ENCODE peak calls at places on chromosomes 7 and 10, in five cellular contexts. R is HepG2, U is HCT116, D is K562, X is GM12878. A is an unnamed sample.
A peak's percentile ranks its signal among the peaks of the same experiment; 100 is the strongest.

GRCh38 chr10:87058171-87058570 is 36.5 kb downstream of the GLUD1 start:
- DNase-seq in R (no peak), U (no peak), D (no peak), X (no peak), A (no peak)

GRCh38 chr10:37780536-37780935 is 76.9 kb downstream of the ZNF248 start:
- DNase-seq in R (no peak), U (no peak), D (no peak), X (no peak), A (no peak)

GRCh38 chr10:69004821-69005220 is 16.2 kb downstream of the KIFBP start:
- DNase-seq in R (peak; percentile 17), U (peak; percentile 18), D (peak; percentile 56), X (no peak), A (no peak)

GRCh38 chr10:104323721-104324686 is 14.3 kb downstream of the ITPRIP start:
- DNase-seq in R (no peak), U (no peak), D (no peak), X (no peak), A (no peak)

GRCh38 chr7:25262586-25262985 is 34.3 kb upstream of the NPVF start:
- DNase-seq in R (no peak), U (no peak), D (no peak), X (no peak), A (no peak)

GRCh38 chr10:70879244-70879643 is 9.1 kb downstream of the PCBD1 start:
- DNase-seq in R (no peak), U (no peak), D (no peak), X (no peak), A (no peak)

GRCh38 chr7:55792048-55792447 is 70.5 kb downstream of the SEPTIN14 start:
- DNase-seq in R (no peak), U (no peak), D (no peak), X (no peak), A (no peak)

GRCh38 chr7:77822269-77822668 is 23.7 kb downstream of the PHTF2 start:
- DNase-seq in R (no peak), U (no peak), D (peak; percentile 92), X (no peak), A (no peak)

GRCh38 chr7:81725496-81726117 is 44.2 kb downstream of the HGF start:
- DNase-seq in R (no peak), U (no peak), D (no peak), X (no peak), A (no peak)

GRCh38 chr10:122181901-122182799 is 88.9 kb upstream of the BTBD16 start:
- DNase-seq in R (no peak), U (peak; percentile 8), D (no peak), X (no peak), A (no peak)

GRCh38 chr7:45146531-45147379 is 10.8 kb upstream of the RAMP3 start:
- DNase-seq in R (no peak), U (no peak), D (peak; percentile 37), X (no peak), A (no peak)

GRCh38 chr10:28328346-28328745 is 25.5 kb upstream of the MPP7 start:
- DNase-seq in R (no peak), U (no peak), D (no peak), X (no peak), A (no peak)

GRCh38 chr7:85111761-85112160 is 75.1 kb downstream of the SEMA3D start:
- DNase-seq in R (no peak), U (no peak), D (no peak), X (no peak), A (no peak)

GRCh38 chr10:1213252-1213651 is 157.1 kb downstream of the WDR37 start:
- DNase-seq in R (no peak), U (no peak), D (no peak), X (no peak), A (no peak)

GRCh38 chr10:127013251-127013656 is 108.0 kb downstream of the DOCK1 start:
- DNase-seq in R (no peak), U (no peak), D (no peak), X (no peak), A (no peak)

GRCh38 chr10:17348111-17349008 is 106.0 kb downstream of the ST8SIA6 start:
- DNase-seq in R (no peak), U (peak; percentile 83), D (peak; percentile 85), X (no peak), A (no peak)

GRCh38 chr10:48253970-48254657 is 20.4 kb downstream of the FRMPD2 start:
- DNase-seq in R (no peak), U (no peak), D (no peak), X (no peak), A (no peak)

GRCh38 chr10:37478381-37478780 is 353.0 kb downstream of the ANKRD30A start:
- DNase-seq in R (no peak), U (no peak), D (no peak), X (no peak), A (no peak)

GRCh38 chr7:100266576-100267354 is 40.7 kb upstream of the SPDYE3 start:
- DNase-seq in R (no peak), U (no peak), D (no peak), X (no peak), A (no peak)

GRCh38 chr10:46265981-46266505 is 20.8 kb upstream of the ANTXRL start:
- DNase-seq in R (no peak), U (no peak), D (no peak), X (no peak), A (no peak)

GRCh38 chr7:103613655-103614642 is 167.9 kb upstream of the SLC26A5 start:
- DNase-seq in R (peak; percentile 34), U (no peak), D (peak; percentile 71), X (no peak), A (no peak)

GRCh38 chr7:50729962-50730361 is 52.7 kb downstream of the GRB10 start:
- DNase-seq in R (no peak), U (no peak), D (no peak), X (no peak), A (no peak)

GRCh38 chr7:94656925-94657731 is 1.2 kb upstream of the SGCE start:
- DNase-seq in R (no peak), U (peak; percentile 16), D (peak; percentile 5), X (no peak), A (no peak)

GRCh38 chr7:121752706-121753105 is 120.3 kb upstream of the PTPRZ1 start:
- DNase-seq in R (peak; percentile 5), U (peak; percentile 2), D (no peak), X (no peak), A (peak; percentile 8)

GRCh38 chr10:89516149-89516832 is 19.1 kb downstream of the SLC16A12 start:
- DNase-seq in R (no peak), U (no peak), D (peak; percentile 3), X (no peak), A (no peak)

GRCh38 chr10:98646998-98647917 is 200.5 kb upstream of the HPS1 start:
- DNase-seq in R (no peak), U (no peak), D (no peak), X (no peak), A (peak; percentile 30)

GRCh38 chr10:22684707-22685106 is 29.7 kb downstream of the PIP4K2A start:
- DNase-seq in R (no peak), U (no peak), D (peak; percentile 66), X (no peak), A (no peak)

GRCh38 chr10:75236178-75236825 is 545 bp upstream of the COMTD1 start:
- DNase-seq in R (no peak), U (no peak), D (no peak), X (no peak), A (no peak)

GRCh38 chr10:75233444-75234016 is 2.2 kb downstream of the COMTD1 start:
- DNase-seq in R (no peak), U (no peak), D (peak; percentile 43), X (no peak), A (no peak)

GRCh38 chr10:75235375-75236177 is at the start of gene COMTD1:
- DNase-seq in R (peak; percentile 87), U (peak; percentile 87), D (peak; percentile 98), X (peak; percentile 47), A (peak; percentile 81)

GRCh38 chr10:75234683-75235374 is 928 bp downstream of the COMTD1 start:
- DNase-seq in R (no peak), U (no peak), D (peak; percentile 68), X (no peak), A (no peak)

GRCh38 chr10:75234017-75234682 is 1.6 kb downstream of the COMTD1 start:
- DNase-seq in R (peak; percentile 44), U (peak; percentile 87), D (peak; percentile 98), X (peak; percentile 78), A (peak; percentile 88)
- TF ChIP-seq YY1 in R (no peak), U (peak; percentile 7), D (no peak), X (no peak), A (no peak)

GRCh38 chr7:7102906-7103305 is 79.4 kb upstream of the C1GALT1 start:
- DNase-seq in R (no peak), U (no peak), D (no peak), X (no peak), A (no peak)

GRCh38 chr7:7105800-7106582 is 76.4 kb upstream of the C1GALT1 start:
- DNase-seq in R (no peak), U (no peak), D (no peak), X (no peak), A (no peak)

GRCh38 chr7:7104971-7105370 is 77.4 kb upstream of the C1GALT1 start:
- DNase-seq in R (no peak), U (no peak), D (peak; percentile 74), X (no peak), A (no peak)

GRCh38 chr7:7103343-7104313 is 78.7 kb upstream of the C1GALT1 start:
- DNase-seq in R (peak; percentile 61), U (peak; percentile 48), D (peak; percentile 82), X (peak; percentile 7), A (peak; percentile 46)

GRCh38 chr7:7104314-7104698 is 78.0 kb upstream of the C1GALT1 start:
- DNase-seq in R (no peak), U (no peak), D (peak; percentile 89), X (no peak), A (no peak)
- TF ChIP-seq YY1 in R (no peak), U (no peak), D (no peak), X (no peak), A (no peak)

GRCh38 chr7:123769371-123769770 is 20.6 kb upstream of the WASL start:
- DNase-seq in R (peak; percentile 22), U (peak; percentile 62), D (no peak), X (no peak), A (no peak)
- TF ChIP-seq YY1 in R (no peak), U (no peak), D (no peak), X (no peak), A (no peak)

GRCh38 chr7:138992052-138992531 is 10.9 kb upstream of the KIAA1549 start:
- DNase-seq in R (no peak), U (no peak), D (no peak), X (no peak), A (no peak)
- TF ChIP-seq YY1 in R (no peak), U (no peak), D (no peak), X (no peak), A (no peak)

GRCh38 chr7:107559864-107560263 is 3.9 kb downstream of the COG5 start:
- DNase-seq in R (no peak), U (no peak), D (peak; percentile 21), X (no peak), A (no peak)

GRCh38 chr7:107560898-107561516 is 2.7 kb downstream of the COG5 start:
- DNase-seq in R (no peak), U (no peak), D (no peak), X (no peak), A (no peak)

GRCh38 chr7:107564553-107565298 is 955 bp downstream of the DUS4L start:
- DNase-seq in R (no peak), U (peak; percentile 32), D (no peak), X (no peak), A (no peak)

GRCh38 chr7:107563072-107563760 is 504 bp downstream of the COG5 start:
- DNase-seq in R (peak; percentile 37), U (peak; percentile 44), D (peak; percentile 66), X (no peak), A (no peak)

GRCh38 chr7:107563761-107564552 is at the start of the genes COG5 and DUS4L:
- DNase-seq in R (peak; percentile 61), U (peak; percentile 56), D (peak; percentile 95), X (peak; percentile 34), A (peak; percentile 75)
- TF ChIP-seq YY1 in R (peak; percentile 93), U (peak; percentile 93), D (peak; percentile 58), X (peak; percentile 95), A (peak; percentile 48)